ENCODE peak calls at places on chromosomes 4 and X, in six cellular contexts. One of them, this sample, is unnamed.

GRCh38 chr4:37799941-37800554 is 26.4 kb upstream of the PGM2 start:
- DNase-seq in AG09309: no peak
- DNase-seq in frontal cortex: no peak
- DNase-seq in fibroblast of the aortic adventitia: no peak
- DNase-seq in prostate gland: no peak
- DNase-seq in lung microvascular endothelial cell: no peak
- DNase-seq in this sample: peak; percentile 7

GRCh38 chr4:87853891-87854290 is 21.1 kb downstream of the MEPE start:
- DNase-seq in AG09309: no peak
- DNase-seq in frontal cortex: no peak
- DNase-seq in fibroblast of the aortic adventitia: no peak
- DNase-seq in prostate gland: no peak
- DNase-seq in lung microvascular endothelial cell: no peak
- DNase-seq in this sample: no peak

GRCh38 chr4:168527560-168527959 is 30.7 kb downstream of the PALLD start:
- DNase-seq in AG09309: no peak
- DNase-seq in frontal cortex: no peak
- DNase-seq in fibroblast of the aortic adventitia: no peak
- DNase-seq in prostate gland: no peak
- DNase-seq in lung microvascular endothelial cell: no peak
- DNase-seq in this sample: no peak

GRCh38 chrX:1323315-1323714 is 13.3 kb upstream of the IL3RA start:
- DNase-seq in AG09309: no peak
- DNase-seq in frontal cortex: no peak
- DNase-seq in fibroblast of the aortic adventitia: no peak
- DNase-seq in prostate gland: no peak
- DNase-seq in lung microvascular endothelial cell: peak; percentile 78
- DNase-seq in this sample: no peak

GRCh38 chrX:8988456-8988855 is 45.5 kb downstream of the FAM9B start:
- DNase-seq in AG09309: no peak
- DNase-seq in frontal cortex: no peak
- DNase-seq in fibroblast of the aortic adventitia: peak; percentile 35
- DNase-seq in prostate gland: peak; percentile 56
- DNase-seq in lung microvascular endothelial cell: no peak
- DNase-seq in this sample: peak; percentile 17

GRCh38 chrX:153827903-153828302 is 2.4 kb downstream of the PDZD4 start:
- DNase-seq in AG09309: no peak
- DNase-seq in frontal cortex: peak; percentile 14
- DNase-seq in fibroblast of the aortic adventitia: no peak
- DNase-seq in prostate gland: no peak
- DNase-seq in lung microvascular endothelial cell: no peak
- DNase-seq in this sample: no peak

GRCh38 chr4:29553842-29554241 is 1166.3 kb upstream of the PCDH7 start:
- DNase-seq in AG09309: no peak
- DNase-seq in frontal cortex: no peak
- DNase-seq in fibroblast of the aortic adventitia: no peak
- DNase-seq in prostate gland: no peak
- DNase-seq in lung microvascular endothelial cell: no peak
- DNase-seq in this sample: peak; percentile 26

GRCh38 chr4:183099537-183100297 is 660 bp downstream of the WWC2 start:
- DNase-seq in AG09309: no peak
- DNase-seq in frontal cortex: peak; percentile 45
- DNase-seq in fibroblast of the aortic adventitia: no peak
- DNase-seq in prostate gland: peak; percentile 12
- DNase-seq in lung microvascular endothelial cell: peak; percentile 42
- DNase-seq in this sample: peak; percentile 73

GRCh38 chrX:106263817-106264216 is 95.7 kb downstream of the PWWP3B start:
- DNase-seq in AG09309: no peak
- DNase-seq in frontal cortex: no peak
- DNase-seq in fibroblast of the aortic adventitia: no peak
- DNase-seq in prostate gland: no peak
- DNase-seq in lung microvascular endothelial cell: no peak
- DNase-seq in this sample: peak; percentile 39

GRCh38 chrX:129755779-129756650 is 17.2 kb downstream of the XPNPEP2 start:
- DNase-seq in AG09309: no peak
- DNase-seq in frontal cortex: no peak
- DNase-seq in fibroblast of the aortic adventitia: no peak
- DNase-seq in prostate gland: no peak
- DNase-seq in lung microvascular endothelial cell: no peak
- DNase-seq in this sample: no peak

GRCh38 chr4:14667624-14668295 is 334.5 kb upstream of the CPEB2 start:
- DNase-seq in AG09309: no peak
- DNase-seq in frontal cortex: no peak
- DNase-seq in fibroblast of the aortic adventitia: no peak
- DNase-seq in prostate gland: no peak
- DNase-seq in lung microvascular endothelial cell: no peak
- DNase-seq in this sample: peak; percentile 2

GRCh38 chr4:53174824-53175223 is 191.0 kb downstream of the SCFD2 start:
- DNase-seq in AG09309: no peak
- DNase-seq in frontal cortex: no peak
- DNase-seq in fibroblast of the aortic adventitia: no peak
- DNase-seq in prostate gland: no peak
- DNase-seq in lung microvascular endothelial cell: no peak
- DNase-seq in this sample: no peak

GRCh38 chrX:68433155-68433980 is at the start of gene OPHN1:
- DNase-seq in AG09309: peak; percentile 16
- DNase-seq in frontal cortex: peak; percentile 18
- DNase-seq in fibroblast of the aortic adventitia: peak; percentile 79
- DNase-seq in prostate gland: peak; percentile 78
- DNase-seq in lung microvascular endothelial cell: peak; percentile 63
- DNase-seq in this sample: peak; percentile 80

GRCh38 chr4:89123418-89123817 is 12.1 kb downstream of the TIGD2 start:
- DNase-seq in AG09309: no peak
- DNase-seq in frontal cortex: no peak
- DNase-seq in fibroblast of the aortic adventitia: no peak
- DNase-seq in prostate gland: no peak
- DNase-seq in lung microvascular endothelial cell: no peak
- DNase-seq in this sample: peak; percentile 27

GRCh38 chrX:129777218-129777768 is 2.5 kb upstream of the SASH3 start:
- DNase-seq in AG09309: no peak
- DNase-seq in frontal cortex: no peak
- DNase-seq in fibroblast of the aortic adventitia: no peak
- DNase-seq in prostate gland: peak; percentile 13
- DNase-seq in lung microvascular endothelial cell: peak; percentile 60
- DNase-seq in this sample: no peak

GRCh38 chr4:151627491-151627890 is 133.3 kb downstream of the GATB start:
- DNase-seq in AG09309: no peak
- DNase-seq in frontal cortex: no peak
- DNase-seq in fibroblast of the aortic adventitia: peak; percentile 32
- DNase-seq in prostate gland: no peak
- DNase-seq in lung microvascular endothelial cell: no peak
- DNase-seq in this sample: no peak

GRCh38 chr4:168636506-168637176 is 139.8 kb downstream of the PALLD start:
- DNase-seq in AG09309: no peak
- DNase-seq in frontal cortex: no peak
- DNase-seq in fibroblast of the aortic adventitia: peak; percentile 93
- DNase-seq in prostate gland: no peak
- DNase-seq in lung microvascular endothelial cell: no peak
- DNase-seq in this sample: peak; percentile 83

GRCh38 chr4:958836-959337 is 14.5 kb downstream of the DGKQ start:
- DNase-seq in AG09309: no peak
- DNase-seq in frontal cortex: no peak
- DNase-seq in fibroblast of the aortic adventitia: no peak
- DNase-seq in prostate gland: no peak
- DNase-seq in lung microvascular endothelial cell: no peak
- DNase-seq in this sample: no peak

GRCh38 chr4:7699040-7699439 is 240.6 kb downstream of the AFAP1 start:
- DNase-seq in AG09309: peak; percentile 80
- DNase-seq in frontal cortex: no peak
- DNase-seq in fibroblast of the aortic adventitia: peak; percentile 84
- DNase-seq in prostate gland: no peak
- DNase-seq in lung microvascular endothelial cell: no peak
- DNase-seq in this sample: peak; percentile 85

GRCh38 chrX:7225338-7225737 is 77.4 kb upstream of the PUDP start:
- DNase-seq in AG09309: no peak
- DNase-seq in frontal cortex: no peak
- DNase-seq in fibroblast of the aortic adventitia: no peak
- DNase-seq in prostate gland: no peak
- DNase-seq in lung microvascular endothelial cell: no peak
- DNase-seq in this sample: no peak

GRCh38 chr4:52015366-52015765 is 4.8 kb downstream of the LRRC66 start:
- DNase-seq in AG09309: no peak
- DNase-seq in frontal cortex: no peak
- DNase-seq in fibroblast of the aortic adventitia: peak; percentile 31
- DNase-seq in prostate gland: no peak
- DNase-seq in lung microvascular endothelial cell: peak; percentile 37
- DNase-seq in this sample: peak; percentile 60

GRCh38 chr4:15774020-15774420 is 4.1 kb upstream of the CD38 start:
- DNase-seq in AG09309: no peak
- DNase-seq in frontal cortex: no peak
- DNase-seq in fibroblast of the aortic adventitia: no peak
- DNase-seq in prostate gland: no peak
- DNase-seq in lung microvascular endothelial cell: no peak
- DNase-seq in this sample: peak; percentile 19

GRCh38 chr4:174214102-174214878 is 69.2 kb downstream of the FBXO8 start:
- DNase-seq in AG09309: no peak
- DNase-seq in frontal cortex: no peak
- DNase-seq in fibroblast of the aortic adventitia: no peak
- DNase-seq in prostate gland: no peak
- DNase-seq in lung microvascular endothelial cell: no peak
- DNase-seq in this sample: peak; percentile 17

GRCh38 chrX:7109838-7110793 is 37.4 kb upstream of the STS start:
- DNase-seq in AG09309: no peak
- DNase-seq in frontal cortex: no peak
- DNase-seq in fibroblast of the aortic adventitia: no peak
- DNase-seq in prostate gland: no peak
- DNase-seq in lung microvascular endothelial cell: peak; percentile 12
- DNase-seq in this sample: peak; percentile 10

GRCh38 chr4:159779716-159780115 is 676.8 kb downstream of the RAPGEF2 start:
- DNase-seq in AG09309: no peak
- DNase-seq in frontal cortex: no peak
- DNase-seq in fibroblast of the aortic adventitia: no peak
- DNase-seq in prostate gland: no peak
- DNase-seq in lung microvascular endothelial cell: no peak
- DNase-seq in this sample: peak; percentile 45

GRCh38 chrX:41086627-41086932 is 1.3 kb downstream of the USP9X start:
- DNase-seq in AG09309: no peak
- DNase-seq in frontal cortex: no peak
- DNase-seq in fibroblast of the aortic adventitia: no peak
- DNase-seq in prostate gland: no peak
- DNase-seq in lung microvascular endothelial cell: no peak
- DNase-seq in this sample: no peak

GRCh38 chrX:16444353-16444752 is 205.6 kb upstream of the S100G start:
- DNase-seq in AG09309: no peak
- DNase-seq in frontal cortex: no peak
- DNase-seq in fibroblast of the aortic adventitia: peak; percentile 56
- DNase-seq in prostate gland: no peak
- DNase-seq in lung microvascular endothelial cell: no peak
- DNase-seq in this sample: peak; percentile 62

GRCh38 chrX:341541-342101 is 23.0 kb upstream of the GTPBP6 start:
- DNase-seq in AG09309: no peak
- DNase-seq in frontal cortex: no peak
- DNase-seq in fibroblast of the aortic adventitia: no peak
- DNase-seq in prostate gland: no peak
- DNase-seq in lung microvascular endothelial cell: no peak
- DNase-seq in this sample: no peak

GRCh38 chrX:109927663-109928273 is 75.1 kb upstream of the TMEM164 start:
- DNase-seq in AG09309: no peak
- DNase-seq in frontal cortex: no peak
- DNase-seq in fibroblast of the aortic adventitia: no peak
- DNase-seq in prostate gland: no peak
- DNase-seq in lung microvascular endothelial cell: no peak
- DNase-seq in this sample: no peak

GRCh38 chr4:77958897-77959296 is 96.3 kb downstream of the MRPL1 start:
- DNase-seq in AG09309: no peak
- DNase-seq in frontal cortex: no peak
- DNase-seq in fibroblast of the aortic adventitia: no peak
- DNase-seq in prostate gland: no peak
- DNase-seq in lung microvascular endothelial cell: no peak
- DNase-seq in this sample: no peak

GRCh38 chr4:113397114-113397701 is 347.8 kb downstream of the ANK2 start:
- DNase-seq in AG09309: peak; percentile 60
- DNase-seq in frontal cortex: no peak
- DNase-seq in fibroblast of the aortic adventitia: peak; percentile 98
- DNase-seq in prostate gland: no peak
- DNase-seq in lung microvascular endothelial cell: peak; percentile 30
- DNase-seq in this sample: peak; percentile 80